ENCODE peak calls at places on chromosomes 1 and 21, in seven cellular contexts. K is DND-41, Z is IMR-90, F is tibial nerve, J is astrocyte of the spinal cord, Y is stomach, R is astrocyte. D is an unnamed sample.

GRCh38 chr1:44714944-44715571 is 15.9 kb downstream of the RNU5D-1 start:
- DNase-seq in F (peak), Z (peak), J (peak), Y (peak), K (peak), R (peak), D (peak)

GRCh38 chr1:227767401-227768396 is 32.5 kb downstream of the SNAP47 start:
- DNase-seq in F (no peak), R (no peak), Y (no peak), J (no peak), Z (no peak), K (no peak), D (no peak)

GRCh38 chr1:85573348-85573747 is 7.2 kb upstream of the CCN1 start:
- DNase-seq in R (no peak), F (no peak), Y (no peak), J (no peak), K (no peak), Z (peak), D (no peak)

GRCh38 chr1:9787702-9788101 is 36.1 kb downstream of the CLSTN1 start:
- DNase-seq in Y (no peak), F (no peak), Z (no peak), K (peak), R (no peak), J (no peak), D (no peak)

GRCh38 chr1:215665212-215665611 is 98.1 kb downstream of the KCTD3 start:
- DNase-seq in K (no peak), R (peak), Y (no peak), Z (peak), J (peak), F (no peak), D (peak)

GRCh38 chr1:42290130-42290529 is 44.9 kb downstream of the FOXJ3 start:
- DNase-seq in K (no peak), R (peak), Y (no peak), F (no peak), Z (peak), J (no peak), D (no peak)

GRCh38 chr1:93288558-93288957 is 57.1 kb upstream of the DR1 start:
- DNase-seq in F (no peak), J (no peak), R (no peak), Y (no peak), K (no peak), Z (no peak), D (peak)

GRCh38 chr1:29675481-29676263 is 439.4 kb downstream of the PTPRU start:
- DNase-seq in F (peak), Z (no peak), Y (peak), R (no peak), K (no peak), J (peak), D (no peak)

GRCh38 chr1:886311-886710 is 37.4 kb upstream of the SAMD11 start:
- DNase-seq in Y (no peak), Z (no peak), R (no peak), F (no peak), K (no peak), J (no peak), D (no peak)

GRCh38 chr1:34743775-34744174 is 11.1 kb upstream of the GJB5 start:
- DNase-seq in Y (no peak), Z (no peak), F (no peak), J (no peak), R (no peak), K (no peak), D (no peak)

GRCh38 chr1:50279622-50280320 is 143.5 kb downstream of the DMRTA2 start:
- DNase-seq in R (no peak), J (peak), Y (no peak), K (peak), F (no peak), Z (peak), D (peak)

GRCh38 chr21:34995979-34996303 is 53.2 kb downstream of the RUNX1 start:
- DNase-seq in Y (no peak), Z (peak), F (no peak), J (no peak), K (no peak), R (no peak), D (no peak)

GRCh38 chr1:151494741-151495281 is 16.4 kb upstream of the CGN start:
- DNase-seq in Z (peak), J (peak), R (peak), Y (no peak), K (no peak), F (no peak), D (peak)

GRCh38 chr1:201336711-201337450 is 40.6 kb downstream of the TNNT2 start:
- DNase-seq in J (no peak), F (no peak), K (no peak), Z (no peak), R (no peak), Y (no peak), D (no peak)

GRCh38 chr21:20943476-20944085 is 54.6 kb upstream of the NCAM2 start:
- DNase-seq in Z (no peak), K (no peak), F (no peak), J (no peak), R (no peak), Y (no peak), D (no peak)

GRCh38 chr1:147580609-147581008 is 39.3 kb downstream of the BCL9 start:
- DNase-seq in F (no peak), J (no peak), Y (no peak), Z (no peak), R (no peak), K (no peak), D (no peak)

GRCh38 chr1:147581459-147581858 is 40.2 kb downstream of the BCL9 start:
- DNase-seq in Y (no peak), K (no peak), Z (no peak), R (no peak), J (no peak), F (no peak), D (peak)

GRCh38 chr1:147586412-147586811 is 45.1 kb downstream of the BCL9 start:
- DNase-seq in Y (no peak), K (no peak), Z (no peak), F (no peak), J (no peak), R (no peak), D (no peak)

GRCh38 chr1:147591246-147591891 is 50.1 kb downstream of the BCL9 start:
- DNase-seq in J (no peak), K (no peak), F (no peak), Z (no peak), Y (no peak), R (no peak), D (no peak)

GRCh38 chr1:147585640-147586383 is 44.5 kb downstream of the BCL9 start:
- DNase-seq in Z (no peak), R (peak), J (no peak), F (no peak), Y (no peak), K (no peak), D (no peak)
- H3K4me3 ChIP-seq in Z (no peak), R (no peak), J (no peak), F (no peak), Y (no peak), K (no peak), D (no peak)

GRCh38 chr21:45306832-45307571 is 19.3 kb upstream of the POFUT2 start:
- DNase-seq in F (peak), R (peak), Y (peak), K (no peak), Z (peak), J (peak), D (peak)
- H3K4me3 ChIP-seq in F (peak), R (no peak), Y (no peak), K (no peak), Z (no peak), J (no peak), D (no peak)

DNA sequence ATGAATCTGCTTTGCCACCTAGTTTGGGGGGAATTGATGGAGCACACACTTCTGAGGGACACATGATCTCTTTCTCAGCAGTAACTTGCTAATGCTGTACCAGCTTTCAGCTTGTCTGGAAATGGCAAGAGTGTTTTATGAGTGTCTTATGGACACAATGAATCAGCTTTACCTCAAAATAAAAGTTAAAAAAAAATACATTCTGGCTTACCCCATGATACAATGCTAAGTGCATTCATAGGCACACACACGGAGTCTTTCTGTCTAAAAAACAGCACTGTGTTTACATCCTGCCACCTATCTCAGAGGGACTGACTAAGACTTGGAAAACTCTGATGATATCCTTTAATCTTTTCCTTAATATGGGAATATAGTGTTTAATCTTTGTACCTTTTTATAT is 455.5 kb upstream of the ADAMTS5 start:
- DNase-seq in Y (no peak), J (peak), R (peak), K (no peak), Z (peak), F (no peak), D (no peak)
- H3K4me3 ChIP-seq in Y (no peak), J (no peak), R (no peak), K (no peak), Z (no peak), F (no peak), D (no peak)

GRCh38 chr1:51907079-51907702 is 28.7 kb upstream of the NRDC start:
- DNase-seq in J (no peak), K (peak), F (no peak), Z (peak), Y (no peak), R (no peak), D (peak)
- H3K4me3 ChIP-seq in J (no peak), K (no peak), F (no peak), Z (no peak), Y (no peak), R (no peak), D (no peak)

DNA sequence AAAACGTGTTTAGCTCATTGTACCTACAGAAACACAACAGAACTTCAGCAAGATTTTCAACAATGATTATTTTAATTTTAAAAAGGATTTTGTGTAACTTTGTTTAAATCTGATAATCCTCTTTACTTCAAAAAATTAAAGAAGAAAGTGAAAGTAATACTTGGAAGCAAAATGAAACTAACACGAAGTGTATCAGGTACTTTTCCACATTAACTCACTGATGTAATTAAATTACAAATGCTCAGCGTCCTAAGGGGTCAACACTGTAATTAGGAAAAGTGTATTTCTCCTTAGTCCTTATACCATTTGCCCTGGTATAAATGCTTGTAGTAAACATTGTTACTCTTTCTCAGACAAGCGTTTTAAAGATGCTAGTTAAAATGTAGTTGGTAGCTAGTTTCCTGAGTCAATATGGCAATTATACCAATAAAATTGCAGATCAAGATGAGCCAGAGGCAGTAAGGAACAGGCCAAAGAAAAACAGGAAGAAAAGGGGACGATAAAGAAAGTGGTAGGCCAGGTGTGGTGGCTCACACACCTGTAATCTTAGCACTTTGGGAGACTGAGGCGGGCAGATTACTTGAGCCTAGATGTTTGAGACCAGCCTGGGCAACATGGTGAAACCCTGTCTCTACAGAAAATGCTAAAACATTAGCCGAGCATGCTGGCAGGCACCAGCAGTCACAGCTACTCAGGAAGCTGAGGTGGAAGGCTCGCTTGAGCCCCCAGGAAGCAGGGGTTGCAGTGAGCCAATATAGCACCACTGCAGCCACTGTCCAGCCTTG is 553.0 kb downstream of the SMYD3 start:
- DNase-seq in J (no peak), R (no peak), Y (no peak), F (no peak), Z (no peak), K (peak), D (peak)
- H3K4me3 ChIP-seq in J (peak), R (no peak), Y (peak), F (peak), Z (peak), K (peak), D (peak)